ENCODE peak calls at places on chromosome X, in ten cellular contexts. W is IMR-90, Y is fibroblast of lung, O is esophagus squamous epithelium, C is lower lobe of right lung, Q is tibial artery, K is A549, J is HCT116, Z is spleen, N is Peyer's patch. D is an unnamed sample. For H3K4me1, the result is how much of the 10 kb centered on the place peaks cover.

GRCh38 chrX:48896611-48897011 is 957 bp downstream of the TIMM17B start:
- DNase-seq in W (no peak), Y (peak), O (no peak), C (no peak), Q (no peak), K (no peak), J (no peak), Z (peak), N (no peak), D (no peak)

GRCh38 chrX:109936114-109936513 is 66.8 kb upstream of the TMEM164 start:
- DNase-seq in W (peak), Y (peak), O (no peak), C (no peak), Q (no peak), K (no peak), J (no peak), Z (no peak), N (no peak), D (no peak)

GRCh38 chrX:68989865-68990606 is 161.2 kb downstream of the EFNB1 start:
- DNase-seq in W (peak), Y (peak), O (no peak), C (no peak), Q (no peak), K (no peak), J (no peak), Z (no peak), N (no peak), D (no peak)

GRCh38 chrX:113996781-113997180 is 587.1 kb upstream of the HTR2C start:
- DNase-seq in W (no peak), Y (no peak), O (no peak), C (no peak), Q (no peak), K (no peak), J (no peak), Z (no peak), N (no peak), D (no peak)

GRCh38 chrX:152832520-152832919 is 1.7 kb downstream of the NSDHL start:
- DNase-seq in W (no peak), Y (no peak), O (no peak), C (no peak), Q (no peak), K (no peak), J (no peak), Z (no peak), N (no peak), D (no peak)

GRCh38 chrX:70439016-70439415 is 5.6 kb upstream of the DLG3 start:
- DNase-seq in W (no peak), Y (peak), O (no peak), C (no peak), Q (no peak), K (no peak), J (no peak), Z (no peak), N (no peak), D (no peak)

GRCh38 chrX:130173190-130173895 is 1.6 kb downstream of the RAB33A start:
- DNase-seq in W (peak), Y (peak), O (no peak), C (no peak), Q (peak), K (no peak), J (no peak), Z (peak), N (no peak), D (no peak)

GRCh38 chrX:137432609-137433008 is 133.3 kb upstream of the ZIC3 start:
- DNase-seq in W (no peak), Y (no peak), O (no peak), C (no peak), Q (no peak), K (peak), J (no peak), Z (no peak), N (no peak), D (no peak)

GRCh38 chrX:1360171-1360570 is 23.6 kb downstream of the IL3RA start:
- DNase-seq in W (no peak), Y (no peak), O (no peak), C (no peak), Q (no peak), K (no peak), J (no peak), Z (no peak), N (no peak), D (no peak)

GRCh38 chrX:22278375-22278774 is 5.7 kb downstream of the CBLL2 start:
- DNase-seq in W (no peak), Y (no peak), O (no peak), C (no peak), Q (no peak), K (peak), J (no peak), Z (no peak), N (no peak), D (peak)

GRCh38 chrX:40082447-40083119 is 15.2 kb downstream of the BCOR start:
- DNase-seq in W (no peak), Y (no peak), O (no peak), C (no peak), Q (peak), K (no peak), J (no peak), Z (no peak), N (no peak), D (no peak)

GRCh38 chrX:153933751-153934472 is 925 bp downstream of the NAA10 start:
- DNase-seq in W (peak), Y (peak), O (no peak), C (no peak), Q (no peak), K (no peak), J (no peak), Z (no peak), N (no peak), D (no peak)

GRCh38 chrX:40318076-40318475 is 220.3 kb upstream of the BCOR start:
- DNase-seq in W (no peak), Y (no peak), O (no peak), C (no peak), Q (no peak), K (no peak), J (no peak), Z (no peak), N (no peak), D (no peak)

GRCh38 chrX:1542994-1543725 is 6.2 kb upstream of the P2RY8 start:
- DNase-seq in W (no peak), Y (no peak), O (no peak), C (no peak), Q (peak), K (no peak), J (no peak), Z (no peak), N (peak), D (no peak)

GRCh38 chrX:17459008-17459407 is 84.0 kb downstream of the NHS start:
- DNase-seq in W (peak), Y (peak), O (no peak), C (no peak), Q (peak), K (no peak), J (no peak), Z (no peak), N (no peak), D (no peak)

GRCh38 chrX:72094894-72095293 is 36.8 kb downstream of the RTL5 start:
- DNase-seq in W (peak), Y (peak), O (no peak), C (peak), Q (no peak), K (no peak), J (no peak), Z (peak), N (no peak), D (no peak)

GRCh38 chrX:2819345-2820130 is 9.2 kb upstream of the GYG2 start:
- DNase-seq in W (peak), Y (no peak), O (no peak), C (no peak), Q (no peak), K (peak), J (no peak), Z (no peak), N (no peak), D (no peak)

GRCh38 chrX:39619182-39620009 is 478.4 kb downstream of the BCOR start:
- DNase-seq in W (no peak), Y (no peak), O (no peak), C (no peak), Q (no peak), K (peak), J (no peak), Z (no peak), N (no peak), D (no peak)

GRCh38 chrX:35115205-35115604 is 172.6 kb downstream of the FAM47B start:
- DNase-seq in W (peak), Y (peak), O (no peak), C (no peak), Q (no peak), K (no peak), J (no peak), Z (no peak), N (no peak), D (no peak)

GRCh38 chrX:134460005-134460860 is at the start of gene HPRT1:
- DNase-seq in W (peak), Y (peak), O (no peak), C (peak), Q (peak), K (peak), J (peak), Z (peak), N (peak), D (peak)
- TF ChIP-seq CTCF in W (no peak), Y (no peak), O (no peak), C (no peak), Q (no peak), K (no peak), J (no peak), Z (no peak), N (no peak), D (no peak)

GRCh38 chrX:19731307-19731706 is 156.1 kb downstream of the SH3KBP1 start:
- DNase-seq in W (no peak), Y (no peak), O (no peak), C (no peak), Q (no peak), K (no peak), J (no peak), Z (no peak), N (no peak), D (no peak)

GRCh38 chrX:19729761-19730160 is 157.6 kb downstream of the SH3KBP1 start:
- DNase-seq in W (no peak), Y (no peak), O (no peak), C (no peak), Q (no peak), K (no peak), J (no peak), Z (no peak), N (no peak), D (no peak)

GRCh38 chrX:19725545-19726102 is 161.8 kb downstream of the SH3KBP1 start:
- DNase-seq in W (peak), Y (no peak), O (no peak), C (peak), Q (no peak), K (peak), J (no peak), Z (no peak), N (no peak), D (no peak)

GRCh38 chrX:19728083-19728648 is 159.2 kb downstream of the SH3KBP1 start:
- DNase-seq in W (no peak), Y (no peak), O (no peak), C (no peak), Q (no peak), K (no peak), J (no peak), Z (no peak), N (no peak), D (no peak)

DNA sequence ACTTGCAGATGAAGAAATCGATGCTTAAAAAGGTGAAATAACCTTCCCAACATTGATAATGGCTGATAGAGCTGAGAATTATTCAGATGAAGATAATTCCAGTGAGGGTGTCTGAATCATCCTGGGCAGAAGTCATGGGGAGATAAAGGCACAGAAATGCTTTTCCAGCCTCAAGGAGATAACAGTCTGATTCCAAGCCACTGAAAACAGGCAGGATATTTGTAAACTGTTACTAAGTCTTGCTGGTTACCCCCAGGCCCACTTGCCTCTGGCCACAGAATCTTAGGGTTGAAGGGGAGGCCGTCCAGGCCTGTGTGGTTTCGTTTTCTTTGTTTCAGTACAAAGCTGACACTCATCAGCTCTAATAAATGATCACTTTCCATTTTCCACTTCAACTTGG is 158.5 kb downstream of the SH3KBP1 start:
- DNase-seq in W (no peak), Y (peak), O (no peak), C (no peak), Q (no peak), K (no peak), J (no peak), Z (no peak), N (no peak), D (no peak)
- H3K4me1 ChIP-seq in W (under half), Y (under half), O (under half), C (under half), Q (under half), K (under half), J (under half), Z (half or more), N (under half), D (under half)

GRCh38 chrX:55715847-55716246 is 1.7 kb upstream of the RRAGB start:
- DNase-seq in W (no peak), Y (no peak), O (no peak), C (no peak), Q (no peak), K (no peak), J (no peak), Z (peak), N (no peak), D (no peak)
- TF ChIP-seq CTCF in W (no peak), Y (no peak), O (no peak), C (no peak), Q (no peak), K (no peak), J (peak), Z (no peak), N (no peak), D (no peak)

GRCh38 chrX:55008571-55009358 is 8.6 kb downstream of the APEX2 start:
- DNase-seq in W (peak), Y (peak), O (no peak), C (no peak), Q (no peak), K (peak), J (peak), Z (no peak), N (no peak), D (no peak)

GRCh38 chrX:55006827-55007621 is 6.9 kb downstream of the APEX2 start:
- DNase-seq in W (no peak), Y (no peak), O (no peak), C (no peak), Q (no peak), K (no peak), J (no peak), Z (no peak), N (no peak), D (no peak)

GRCh38 chrX:54999717-55000598 is at the start of gene APEX2:
- DNase-seq in W (peak), Y (peak), O (peak), C (peak), Q (peak), K (peak), J (peak), Z (peak), N (peak), D (peak)

GRCh38 chrX:55007633-55008032 is 7.5 kb downstream of the APEX2 start:
- DNase-seq in W (peak), Y (peak), O (no peak), C (no peak), Q (no peak), K (peak), J (no peak), Z (no peak), N (peak), D (peak)

DNA sequence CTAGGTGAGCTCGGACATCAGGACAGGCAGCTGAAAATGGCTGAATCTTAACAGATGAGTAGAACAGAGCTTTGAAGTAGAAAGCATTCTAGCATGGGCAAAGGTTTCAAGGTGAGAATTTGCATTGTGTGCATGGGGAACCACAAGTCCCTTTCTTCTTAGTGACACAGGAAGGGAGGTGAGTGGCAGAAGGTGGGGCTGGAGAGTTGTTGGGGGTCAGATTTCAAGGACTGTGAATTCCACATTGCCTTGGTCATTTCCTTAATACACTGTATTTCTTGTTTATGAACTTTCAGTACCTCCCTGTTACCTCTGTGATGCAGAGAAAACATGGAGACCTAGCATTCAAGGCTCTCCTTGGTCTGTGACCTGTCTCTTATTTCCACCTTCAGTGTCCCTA is 4.1 kb downstream of the APEX2 start:
- DNase-seq in W (no peak), Y (no peak), O (no peak), C (no peak), Q (no peak), K (no peak), J (no peak), Z (no peak), N (no peak), D (no peak)
- H3K4me1 ChIP-seq in W (under half), Y (under half), O (under half), C (under half), Q (under half), K (under half), J (under half), Z (under half), N (under half), D (under half)

GRCh38 chrX:43345166-43345565 is 310.9 kb upstream of the MAOA start:
- DNase-seq in W (no peak), Y (no peak), O (no peak), C (no peak), Q (no peak), K (no peak), J (no peak), Z (no peak), N (no peak), D (no peak)

GRCh38 chrX:43350935-43351334 is 305.2 kb upstream of the MAOA start:
- DNase-seq in W (no peak), Y (no peak), O (no peak), C (no peak), Q (no peak), K (no peak), J (no peak), Z (peak), N (no peak), D (no peak)

DNA sequence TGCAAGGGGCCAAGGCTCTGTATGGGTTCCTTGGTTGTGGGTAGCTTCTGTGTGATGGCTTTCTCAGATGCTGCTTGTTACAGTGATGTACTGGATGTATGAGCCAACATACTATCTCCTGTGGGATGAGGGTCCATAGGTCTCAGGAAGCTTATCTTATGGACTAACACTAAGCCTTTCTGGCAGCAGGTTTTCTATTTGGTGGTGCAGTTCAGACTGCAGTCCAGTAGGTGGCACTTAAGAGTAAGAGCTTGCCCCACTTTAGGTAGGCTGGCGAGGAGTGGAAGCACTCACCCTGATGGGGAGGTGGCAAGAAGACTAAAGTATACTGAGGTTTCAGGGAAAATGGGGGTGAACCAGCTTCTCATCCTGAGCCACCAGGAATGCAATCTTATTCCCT is 306.7 kb upstream of the MAOA start:
- DNase-seq in W (peak), Y (no peak), O (no peak), C (no peak), Q (no peak), K (peak), J (peak), Z (peak), N (no peak), D (peak)
- TF ChIP-seq CTCF in W (peak), Y (peak), O (peak), C (peak), Q (no peak), K (no peak), J (peak), Z (peak), N (no peak), D (peak)

DNA sequence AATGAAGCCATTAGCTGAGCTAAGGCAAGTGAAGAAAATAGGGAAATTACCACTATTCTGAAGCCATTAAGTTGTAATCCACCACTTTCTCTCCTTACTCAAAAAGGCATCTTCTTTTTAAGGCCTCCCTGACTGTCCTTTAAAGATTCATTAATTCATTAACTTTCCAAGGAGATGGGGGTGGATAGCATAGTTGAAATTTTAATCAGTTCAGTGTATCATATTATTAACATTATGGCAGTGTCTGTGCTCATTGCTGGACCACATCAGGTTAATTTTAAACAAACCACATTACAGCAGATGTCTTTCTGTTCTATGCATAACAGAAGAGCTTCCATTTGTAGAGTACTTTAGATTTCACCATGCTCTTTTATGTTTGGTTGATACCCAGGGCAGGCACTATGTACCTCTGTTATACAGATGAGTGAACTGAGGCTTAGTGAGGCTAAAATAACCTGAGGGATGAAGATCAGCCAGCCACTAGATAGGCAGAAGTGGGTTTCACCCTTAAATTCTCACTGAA is 41.1 kb downstream of the AFF2 start:
- DNase-seq in W (no peak), Y (no peak), O (no peak), C (no peak), Q (no peak), K (no peak), J (no peak), Z (no peak), N (no peak), D (no peak)
- H3K4me1 ChIP-seq in W (under half), Y (under half), O (under half), C (under half), Q (under half), K (under half), J (under half), Z (under half), N (under half), D (under half)